ENCODE peak calls at places on chromosomes 12 and 14, in seven cellular contexts. C is ascending aorta, T is cardiac fibroblast, O is NCI-H2107, S is GM03348, I is RWPE1, V is hippocampal formation. H is an unnamed sample.

GRCh38 chr12:121789800-121790748 is 3.4 kb downstream of the RHOF start:
- DNase-seq in C (no peak), T (no peak), O (no peak), S (no peak), I (no peak), V (no peak), H (no peak)

GRCh38 chr12:108098374-108098773 is 30.7 kb upstream of the WSCD2 start:
- DNase-seq in C (no peak), T (no peak), O (no peak), S (no peak), I (no peak), V (no peak), H (no peak)

GRCh38 chr12:26017484-26018211 is 59.2 kb downstream of the RASSF8 start:
- DNase-seq in C (no peak), T (peak), O (no peak), S (peak), I (no peak), V (no peak), H (no peak)

GRCh38 chr14:86357866-86358265 is 827.9 kb downstream of the FLRT2 start:
- DNase-seq in C (no peak), T (no peak), O (peak), S (no peak), I (no peak), V (no peak), H (peak)

GRCh38 chr14:30874999-30875787 is 834 bp downstream of the COCH start:
- DNase-seq in C (no peak), T (no peak), O (peak), S (peak), I (no peak), V (no peak), H (peak)

GRCh38 chr12:107468182-107468581 is 217.4 kb upstream of the PWP1 start:
- DNase-seq in C (no peak), T (no peak), O (no peak), S (no peak), I (no peak), V (no peak), H (peak)

GRCh38 chr12:64780531-64781373 is 21.5 kb upstream of the GNS start:
- DNase-seq in C (peak), T (no peak), O (peak), S (peak), I (peak), V (no peak), H (no peak)

GRCh38 chr14:65096323-65097089 is 5.8 kb downstream of the MAX start:
- DNase-seq in C (no peak), T (no peak), O (no peak), S (peak), I (no peak), V (no peak), H (no peak)

GRCh38 chr12:122467983-122468382 is 32.7 kb downstream of the ZCCHC8 start:
- DNase-seq in C (no peak), T (no peak), O (no peak), S (no peak), I (peak), V (no peak), H (no peak)

GRCh38 chr14:68688872-68689371 is 103.9 kb downstream of the ZFP36L1 start:
- DNase-seq in C (no peak), T (peak), O (no peak), S (peak), I (no peak), V (no peak), H (peak)

GRCh38 chr12:51082561-51083139 is 746 bp downstream of the CSRNP2 start:
- DNase-seq in C (peak), T (peak), O (no peak), S (no peak), I (peak), V (peak), H (peak)

GRCh38 chr12:65948320-65949008 is 124.2 kb downstream of the HMGA2 start:
- DNase-seq in C (peak), T (peak), O (no peak), S (peak), I (peak), V (peak), H (peak)

GRCh38 chr14:105181542-105182295 is 607 bp upstream of the NUDT14 start:
- DNase-seq in C (no peak), T (no peak), O (no peak), S (no peak), I (no peak), V (no peak), H (no peak)

GRCh38 chr14:30985796-30986195 is 39.7 kb upstream of the AP4S1 start:
- DNase-seq in C (no peak), T (no peak), O (no peak), S (no peak), I (no peak), V (no peak), H (no peak)

GRCh38 chr14:104116544-104117340 is 21.6 kb upstream of the KIF26A start:
- DNase-seq in C (peak), T (no peak), O (no peak), S (no peak), I (peak), V (no peak), H (peak)

GRCh38 chr14:67690011-67690410 is 5.6 kb downstream of the RDH11 start:
- DNase-seq in C (no peak), T (no peak), O (no peak), S (no peak), I (no peak), V (no peak), H (no peak)

H was measured in DMS79 treated with DMSO at 0.1 percent for 48 hours.